ENCODE peak calls at places on chromosomes 2 and 18, in eight cellular contexts. L, T, V, G, W, C, R and P are unnamed samples.
A peak's percentile ranks its signal among the peaks of the same experiment; 100 is the strongest.

GRCh38 chr2:231399853-231400667 is 4.5 kb downstream of the B3GNT7 start:
- DNase-seq in L (no peak), T (peak; percentile 37), V (no peak), G (no peak), W (peak; percentile 3), C (peak; percentile 77), R (no peak), P (no peak)

GRCh38 chr2:231937057-231937456 is 10.9 kb upstream of the NPPC start:
- DNase-seq in L (no peak), T (no peak), V (no peak), G (no peak), W (no peak), C (no peak), R (no peak), P (no peak)

GRCh38 chr2:74763962-74764428 is 69.9 kb upstream of the HK2 start:
- DNase-seq in L (no peak), T (no peak), V (no peak), G (no peak), W (no peak), C (no peak), R (no peak), P (no peak)

GRCh38 chr2:237097911-237098702 is 12.4 kb downstream of the COPS8 start:
- DNase-seq in L (peak; percentile 15), T (peak; percentile 99), V (peak; percentile 30), G (no peak), W (peak; percentile 99), C (no peak), R (no peak), P (no peak)

GRCh38 chr2:155485141-155485842 is 786.8 kb downstream of the KCNJ3 start:
- DNase-seq in L (no peak), T (no peak), V (no peak), G (no peak), W (no peak), C (no peak), R (no peak), P (no peak)

GRCh38 chr2:76295762-76296161 is 585.0 kb upstream of the GCFC2 start:
- DNase-seq in L (no peak), T (no peak), V (no peak), G (no peak), W (no peak), C (no peak), R (no peak), P (no peak)

GRCh38 chr18:58045265-58046086 is 1.4 kb downstream of the NEDD4L start:
- DNase-seq in L (no peak), T (peak; percentile 21), V (no peak), G (peak; percentile 58), W (no peak), C (peak; percentile 44), R (no peak), P (peak; percentile 43)

GRCh38 chr2:73069855-73070650 is 1.5 kb downstream of the SFXN5 start:
- DNase-seq in L (peak; percentile 31), T (peak; percentile 23), V (no peak), G (no peak), W (no peak), C (no peak), R (no peak), P (no peak)

GRCh38 chr2:101679801-101680487 is 17.6 kb upstream of the MAP4K4 start:
- DNase-seq in L (no peak), T (no peak), V (no peak), G (no peak), W (no peak), C (no peak), R (no peak), P (no peak)

GRCh38 chr2:142868281-142868762 is 9.1 kb upstream of the KYNU start:
- DNase-seq in L (peak; percentile 49), T (peak; percentile 38), V (no peak), G (no peak), W (no peak), C (peak; percentile 75), R (no peak), P (no peak)

GRCh38 chr2:68441994-68442322 is 25.1 kb downstream of the FBXO48 start:
- DNase-seq in L (no peak), T (no peak), V (no peak), G (no peak), W (no peak), C (no peak), R (no peak), P (no peak)

GRCh38 chr2:119723121-119723635 is 36.5 kb upstream of the PTPN4 start:
- DNase-seq in L (no peak), T (no peak), V (no peak), G (no peak), W (no peak), C (no peak), R (no peak), P (no peak)

GRCh38 chr2:207533609-207534008 is 3.8 kb downstream of the CREB1 start:
- DNase-seq in L (no peak), T (no peak), V (no peak), G (no peak), W (no peak), C (no peak), R (no peak), P (no peak)